ENCODE peak calls at places on chromosomes 7 and 10, in four cellular contexts. V is astrocyte, S is hepatocyte, L is GM23338. O is an unnamed sample.

GRCh38 chr10:77160679-77161078 is 476.9 kb downstream of the KCNMA1 start:
- DNase-seq in V (peak; percentile 97), S (no peak), L (no peak), O (peak; percentile 97)

GRCh38 chr7:132318338-132319318 is 257.6 kb downstream of the PLXNA4 start:
- DNase-seq in V (peak; percentile 65), S (peak; percentile 90), L (peak; percentile 90), O (peak; percentile 83)

GRCh38 chr10:21954132-21954531 is 49.4 kb downstream of the DNAJC1 start:
- DNase-seq in V (no peak), S (no peak), L (no peak), O (no peak)

GRCh38 chr10:103546401-103546800 is 52.9 kb downstream of the NEURL1 start:
- DNase-seq in V (no peak), S (no peak), L (no peak), O (no peak)

GRCh38 chr10:28179490-28180099 is 123.3 kb downstream of the MPP7 start:
- DNase-seq in V (peak; percentile 42), S (peak; percentile 60), L (peak; percentile 80), O (peak; percentile 66)

GRCh38 chr10:36111676-36112075 is 469.6 kb upstream of the FZD8 start:
- DNase-seq in V (no peak), S (no peak), L (no peak), O (no peak)

GRCh38 chr10:84368828-84369227 is 40.4 kb downstream of the CCSER2 start:
- DNase-seq in V (no peak), S (no peak), L (no peak), O (no peak)

GRCh38 chr10:89574348-89574747 is 39.0 kb upstream of the SLC16A12 start:
- DNase-seq in V (peak; percentile 61), S (no peak), L (no peak), O (no peak)

GRCh38 chr7:99631311-99632109 is 14.8 kb downstream of the ZSCAN25 start:
- DNase-seq in V (no peak), S (peak; percentile 69), L (peak; percentile 54), O (peak; percentile 38)

GRCh38 chr10:119060107-119060506 is 20.5 kb downstream of the EIF3A start:
- DNase-seq in V (no peak), S (no peak), L (no peak), O (no peak)

DNA sequence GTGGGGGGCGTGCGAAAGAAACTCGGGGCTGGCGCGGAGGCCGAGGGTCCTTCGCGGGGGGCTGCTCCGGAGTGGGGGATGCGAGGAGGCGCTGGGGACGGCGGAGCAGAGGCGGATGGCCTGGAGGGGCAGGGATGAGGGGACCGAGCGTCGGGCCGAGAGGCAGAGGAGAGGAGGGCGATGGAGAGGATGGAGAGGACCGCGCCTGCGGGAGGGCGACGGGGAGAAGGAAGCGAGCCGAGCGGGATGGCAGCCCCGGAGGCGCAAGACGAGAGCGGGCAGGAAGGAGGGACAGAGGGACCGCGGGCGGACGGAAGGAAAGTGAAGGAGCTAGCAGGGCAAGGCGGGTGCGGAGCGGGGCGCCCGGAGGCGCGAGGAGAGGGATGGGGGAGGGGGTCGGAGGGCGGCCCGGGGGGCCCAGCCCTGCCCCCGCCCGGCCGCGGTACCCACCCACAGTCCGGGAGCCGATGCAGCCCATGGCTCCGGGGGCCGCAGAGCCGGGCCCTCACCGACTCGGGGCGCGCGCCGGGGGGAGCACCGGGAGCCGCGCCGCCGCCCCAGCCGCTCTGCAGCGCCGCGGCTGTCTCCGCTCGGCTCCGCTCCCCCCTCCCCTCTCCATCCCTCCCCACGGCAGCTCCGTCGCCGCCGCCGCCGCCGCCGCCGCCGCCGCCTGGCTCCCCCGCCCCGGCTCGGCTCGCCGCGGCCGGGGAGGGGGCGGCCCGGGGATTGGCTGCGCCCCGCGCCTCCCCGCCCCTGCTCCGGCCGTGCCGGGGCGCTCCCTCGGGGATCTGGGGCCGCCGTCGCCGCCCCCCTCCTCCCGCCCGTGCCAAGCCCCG is at the start of gene FAM131B:
- DNase-seq in V (no peak), S (no peak), L (peak; percentile 66), O (peak; percentile 52)
- TF ChIP-seq EZH2 in V (no peak), S (no peak), L (no peak), O (no peak)

GRCh38 chr7:27382307-27382706 is 139.7 kb downstream of the EVX1 start:
- DNase-seq in V (no peak), S (no peak), L (no peak), O (no peak)
- H3K4me2 ChIP-seq in V (no peak overlapping the region), S (no peak overlapping the region), L (no peak overlapping the region), O (no peak overlapping the region)

DNA sequence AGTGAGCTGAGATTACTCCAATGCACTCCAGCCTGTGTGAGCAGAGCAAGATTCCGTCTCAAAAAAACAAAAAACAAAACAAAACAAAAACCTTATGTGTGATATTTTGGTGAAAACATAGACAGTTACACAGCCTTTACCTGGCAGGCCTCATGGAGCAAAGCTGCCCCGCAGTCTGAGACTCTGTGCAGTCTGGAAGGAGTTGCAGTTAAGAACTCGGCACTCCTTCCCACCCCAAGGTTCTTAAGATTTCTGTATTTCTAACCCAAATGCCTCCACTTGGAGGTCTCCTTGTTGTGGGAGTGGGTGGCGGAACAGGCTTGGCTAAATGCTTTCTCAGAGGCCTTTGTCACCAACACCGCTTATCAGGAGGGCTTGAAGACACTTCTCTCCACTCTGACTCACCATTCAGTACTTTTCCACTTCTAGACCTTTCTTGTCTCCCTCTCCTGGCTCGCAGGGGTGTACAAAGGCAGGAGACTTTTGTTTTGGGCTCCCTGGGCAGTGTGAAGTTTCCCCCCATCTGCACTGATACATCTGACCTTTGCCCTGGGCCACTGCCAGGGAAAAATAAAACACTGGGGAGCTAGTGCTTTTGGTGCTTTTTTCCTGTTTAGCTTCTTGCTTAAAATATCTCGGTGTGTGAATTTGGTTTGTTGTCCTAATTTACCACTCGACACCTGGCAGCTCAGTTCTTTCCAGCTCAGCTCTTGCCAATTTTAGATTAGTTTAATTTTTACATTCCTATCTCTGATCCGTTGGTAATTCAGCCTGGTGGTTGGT is 51.3 kb upstream of the MAGI2 start:
- DNase-seq in V (peak; percentile 36), S (peak; percentile 33), L (peak; percentile 32), O (peak; percentile 18)
- TF ChIP-seq EZH2 in V (no peak), S (no peak), L (no peak), O (no peak)

DNA sequence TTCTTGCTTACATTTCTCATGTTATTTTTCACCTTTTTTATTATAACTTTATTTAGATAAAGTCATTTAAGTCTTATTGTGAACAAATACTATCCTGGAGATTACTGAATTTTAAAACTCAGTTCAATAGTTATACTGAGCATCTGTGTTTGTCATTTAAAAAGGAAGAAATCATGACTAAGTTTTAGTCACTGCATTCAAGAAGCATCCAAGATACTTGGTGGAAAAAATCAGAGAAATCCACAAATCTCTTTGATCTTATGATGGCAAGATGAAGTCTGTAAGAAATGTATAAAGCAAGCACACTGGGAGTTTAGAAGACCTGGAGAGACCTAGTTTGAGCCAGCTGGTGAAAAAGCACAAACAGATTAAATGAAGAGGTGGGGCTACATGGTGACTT is 529.8 kb upstream of the IGFBP3 start:
- DNase-seq in V (peak; percentile 6), S (no peak), L (no peak), O (peak; percentile 67)
- H3K4me2 ChIP-seq in V (no peak overlapping the region), S (no peak overlapping the region), L (no peak overlapping the region), O (peak overlapping the region; percentile 24)

DNA sequence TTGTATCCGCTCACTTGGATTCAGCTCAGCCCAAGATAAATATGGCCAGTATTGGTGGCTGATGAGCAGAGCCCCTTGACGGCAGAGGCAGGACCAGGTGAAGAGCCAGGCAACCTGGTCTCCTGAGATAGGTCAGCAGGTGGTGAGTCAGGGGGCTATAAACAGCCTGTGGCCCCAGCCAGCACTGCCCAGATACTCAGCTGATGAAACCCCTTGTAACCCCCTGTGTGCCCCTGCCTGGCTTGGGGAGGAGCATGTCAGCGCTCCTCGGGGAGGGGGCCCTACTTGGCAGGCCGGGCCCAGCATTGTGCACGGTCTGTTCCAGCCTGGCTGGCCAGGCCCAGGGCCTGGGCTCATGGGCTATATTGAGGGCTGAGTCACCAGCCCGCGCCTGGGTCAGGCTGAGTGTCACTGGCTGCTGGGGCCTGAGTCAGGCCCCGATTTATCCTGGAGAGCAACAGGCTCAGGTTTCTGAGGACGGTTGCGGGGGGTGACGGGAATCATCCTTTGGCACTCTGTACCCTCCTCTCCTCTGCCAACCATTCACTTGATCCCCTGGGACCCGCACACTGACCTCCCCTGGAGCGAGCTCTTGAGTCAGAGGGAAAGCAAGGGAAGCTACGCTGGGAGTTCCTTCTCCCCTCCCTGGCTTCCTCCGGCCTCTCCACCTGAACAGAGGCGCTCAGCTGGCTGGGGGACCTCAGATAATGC is 2.8 kb upstream of the FLNC start:
- DNase-seq in V (peak; percentile 69), S (peak; percentile 74), L (no peak), O (peak; percentile 94)
- TF ChIP-seq EZH2 in V (no peak), S (no peak), L (no peak), O (no peak)

GRCh38 chr10:4243651-4244050 is 458.6 kb upstream of the KLF6 start:
- DNase-seq in V (peak; percentile 100), S (peak; percentile 49), L (no peak), O (peak; percentile 98)

GRCh38 chr10:4241724-4242345 is 456.8 kb upstream of the KLF6 start:
- DNase-seq in V (peak; percentile 100), S (peak; percentile 75), L (peak; percentile 41), O (peak; percentile 96)

GRCh38 chr10:4242561-4243035 is 457.6 kb upstream of the KLF6 start:
- DNase-seq in V (peak; percentile 99), S (no peak), L (no peak), O (peak; percentile 81)

GRCh38 chr10:4243169-4243568 is 458.2 kb upstream of the KLF6 start:
- DNase-seq in V (no peak), S (no peak), L (no peak), O (no peak)

DNA sequence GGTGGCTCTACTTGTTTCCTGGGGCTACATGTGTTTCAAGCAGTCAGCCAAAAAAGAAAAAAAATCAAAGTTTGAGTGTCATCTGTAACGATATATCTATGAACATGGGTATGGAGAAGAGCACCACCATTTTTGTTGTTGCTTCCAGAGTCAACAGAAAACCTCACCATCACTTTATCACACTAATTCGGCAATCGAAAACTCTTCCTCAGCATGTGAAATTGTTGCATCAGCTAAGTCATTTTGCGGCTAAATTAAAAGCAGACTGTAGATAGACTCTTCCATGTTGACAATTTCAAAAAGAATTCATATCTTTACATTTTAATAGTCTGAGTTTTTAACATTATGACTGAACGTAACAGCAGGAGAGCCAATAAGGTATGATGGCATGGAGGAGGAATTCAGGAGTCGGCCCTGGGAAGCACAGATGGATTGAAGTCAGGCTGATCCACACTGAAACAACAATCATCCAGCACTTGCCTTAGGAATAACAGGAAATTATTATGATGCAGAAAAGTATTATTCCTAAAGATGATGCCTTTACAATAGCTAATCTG is 455.7 kb upstream of the KLF6 start:
- DNase-seq in V (peak; percentile 92), S (no peak), L (no peak), O (peak; percentile 86)
- H3K4me2 ChIP-seq in V (peak overlapping the region; percentile 86), S (peak overlapping the region; percentile 67), L (peak overlapping the region; percentile 17), O (peak overlapping the region; percentile 92)

O was measured in GM23248.